ENCODE peak calls at places on chromosomes 1 and 21, in nine cellular contexts. U is tibial artery, S is Peyer's patch, Z is GM23338, I is OCI-LY7, Y is endodermal cell, E is AG09309, H is HFF-Myc, Q is IMR-90. K is an unnamed sample.

GRCh38 chr1:906532-907420 is 16.9 kb upstream of the SAMD11 start:
- DNase-seq in Z (no peak), H (peak; percentile 31), S (peak; percentile 81), I (peak; percentile 30), Q (peak; percentile 64), E (no peak), Y (peak; percentile 65), U (peak; percentile 62), K (no peak)

GRCh38 chr1:28160677-28161328 is 15.7 kb downstream of the PTAFR start:
- DNase-seq in E (peak; percentile 49), I (no peak), Z (no peak), U (peak; percentile 45), Y (no peak), H (no peak), S (no peak), Q (peak; percentile 90), K (peak; percentile 28)

GRCh38 chr1:180268556-180269044 is 38.5 kb downstream of the LHX4 start:
- DNase-seq in S (no peak), I (no peak), E (no peak), U (no peak), Z (peak; percentile 57), Y (peak; percentile 66), Q (no peak), H (no peak), K (no peak)

GRCh38 chr1:48908606-48909005 is 131.9 kb upstream of the BEND5 start:
- DNase-seq in I (no peak), E (no peak), S (no peak), U (no peak), Z (no peak), H (no peak), Y (no peak), Q (no peak), K (no peak)

GRCh38 chr1:9561429-9561828 is 22.2 kb downstream of the SLC25A33 start:
- DNase-seq in S (no peak), E (peak; percentile 83), U (no peak), Q (peak; percentile 92), I (peak; percentile 24), Y (no peak), H (peak; percentile 60), Z (no peak), K (peak; percentile 63)

GRCh38 chr1:201481761-201482493 is 12.9 kb upstream of the PHLDA3 start:
- DNase-seq in S (peak; percentile 93), E (no peak), Q (peak; percentile 73), H (peak; percentile 45), I (peak; percentile 88), Y (peak; percentile 98), U (peak; percentile 78), Z (peak; percentile 95), K (no peak)

GRCh38 chr1:7919880-7920279 is 20.8 kb downstream of the TNFRSF9 start:
- DNase-seq in Q (no peak), Y (no peak), U (no peak), E (no peak), I (no peak), H (no peak), S (no peak), Z (no peak), K (no peak)

GRCh38 chr1:204697893-204698292 is 12.4 kb upstream of the LRRN2 start:
- DNase-seq in S (no peak), I (no peak), Z (no peak), Y (no peak), Q (no peak), E (no peak), H (no peak), U (no peak), K (no peak)

GRCh38 chr1:212671342-212672031 is 28.2 kb downstream of the BATF3 start:
- DNase-seq in H (no peak), Y (peak; percentile 84), Z (peak; percentile 34), U (peak; percentile 61), I (peak; percentile 29), S (peak; percentile 59), E (no peak), Q (peak; percentile 69), K (no peak)

GRCh38 chr1:65067491-65068201 is 80.4 kb upstream of the AK4 start:
- DNase-seq in S (peak; percentile 84), Z (peak; percentile 97), H (peak; percentile 30), U (peak; percentile 88), Q (peak; percentile 56), Y (peak; percentile 92), E (peak; percentile 24), I (peak; percentile 80), K (no peak)

GRCh38 chr1:21651214-21652042 is 17.7 kb downstream of the RAP1GAP start:
- DNase-seq in U (no peak), S (no peak), Z (peak; percentile 83), Q (no peak), H (no peak), E (no peak), I (no peak), Y (peak; percentile 90), K (no peak)

GRCh38 chr1:201766117-201766863 is 62.7 kb upstream of the IPO9 start:
- DNase-seq in U (peak; percentile 71), I (no peak), Q (peak; percentile 91), E (peak; percentile 85), S (no peak), H (peak; percentile 65), Z (no peak), Y (no peak), K (peak; percentile 91)

GRCh38 chr1:41471658-41472057 is 12.8 kb downstream of the EDN2 start:
- DNase-seq in Y (no peak), Q (no peak), U (no peak), E (no peak), Z (no peak), I (no peak), H (no peak), S (no peak), K (no peak)

GRCh38 chr1:113073457-113073950 is 506 bp downstream of the LRIG2 start:
- DNase-seq in U (peak; percentile 59), S (peak; percentile 74), I (no peak), E (peak; percentile 13), Y (peak; percentile 88), Z (peak; percentile 87), Q (peak; percentile 61), H (peak; percentile 3), K (no peak)

GRCh38 chr1:89499320-89499719 is 25.3 kb upstream of the LRRC8B start:
- DNase-seq in H (no peak), Y (no peak), Q (no peak), S (no peak), U (no peak), I (no peak), E (no peak), Z (no peak), K (no peak)

GRCh38 chr1:2248127-2248826 is 20.2 kb downstream of the SKI start:
- DNase-seq in E (no peak), Q (no peak), Z (peak; percentile 98), S (peak; percentile 86), Y (peak; percentile 97), H (no peak), U (peak; percentile 23), I (no peak), K (no peak)

GRCh38 chr1:17664322-17664721 is 90.8 kb upstream of the ACTL8 start:
- DNase-seq in Y (no peak), S (no peak), U (no peak), I (no peak), Q (no peak), Z (no peak), H (no peak), E (no peak), K (no peak)

GRCh38 chr21:33362044-33362555 is 37.3 kb downstream of the IFNAR1 start:
- DNase-seq in Y (peak; percentile 78), H (no peak), U (no peak), S (peak; percentile 82), Q (no peak), I (peak; percentile 72), E (no peak), Z (peak; percentile 92), K (no peak)
- H3K4me3 ChIP-seq in Y (no peak overlapping the region), H (no peak overlapping the region), U (no peak overlapping the region), S (peak overlapping the region; percentile 28), Q (no peak overlapping the region), I (peak overlapping the region; percentile 38), E (no peak overlapping the region), Z (peak overlapping the region; percentile 34), K (no peak overlapping the region)

GRCh38 chr1:157158967-157159366 is 20.8 kb upstream of the ETV3 start:
- DNase-seq in S (no peak), E (no peak), Z (no peak), Y (peak; percentile 55), U (no peak), I (no peak), H (no peak), Q (no peak), K (no peak)
- TF ChIP-seq CTCF in S (no peak), E (no peak), Z (no peak), Y (no peak), U (no peak), I (no peak), H (no peak), Q (no peak), K (no peak)

DNA sequence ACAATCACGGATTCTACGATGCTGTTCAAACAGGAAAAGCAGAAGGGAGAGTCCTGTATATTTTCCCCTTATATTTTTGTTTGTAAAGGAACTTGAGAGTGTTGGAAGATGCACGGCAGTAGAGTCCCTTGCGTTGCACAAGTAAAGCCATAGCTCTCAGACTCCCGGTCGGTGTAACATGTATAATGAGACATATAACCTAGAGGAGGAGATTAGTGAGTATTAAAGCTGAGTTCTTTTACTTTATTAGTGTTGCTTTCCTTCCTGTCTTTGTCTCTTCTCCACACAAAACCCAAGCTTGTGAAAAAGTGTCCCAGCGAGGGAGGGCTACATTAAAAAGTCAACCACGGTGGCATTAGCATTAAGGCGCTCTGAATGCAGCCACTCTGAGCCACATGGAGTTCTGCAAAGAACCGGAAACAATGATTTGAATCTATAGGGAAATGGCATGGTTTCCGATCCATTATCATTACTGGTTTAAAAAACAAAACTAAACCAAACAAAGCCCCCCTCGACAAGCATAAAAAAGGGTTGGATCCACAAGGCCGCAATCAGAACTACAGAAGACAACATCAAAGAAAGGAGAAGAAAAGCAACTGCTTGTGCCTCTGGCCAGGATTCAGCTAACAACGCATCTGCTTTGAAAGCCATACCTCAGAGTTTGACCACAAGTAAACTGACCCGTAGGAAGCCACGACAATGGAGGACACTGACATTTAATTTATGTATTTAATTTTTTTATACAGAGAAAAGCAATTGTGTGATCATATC is 356.9 kb downstream of the LMO4 start:
- DNase-seq in U (no peak), S (no peak), Q (peak; percentile 40), H (no peak), Y (no peak), I (no peak), Z (peak; percentile 45), E (no peak), K (no peak)
- H3K4me3 ChIP-seq in U (no peak overlapping the region), S (no peak overlapping the region), Q (no peak overlapping the region), H (no peak overlapping the region), Y (no peak overlapping the region), I (no peak overlapping the region), Z (peak overlapping the region; percentile 42), E (no peak overlapping the region), K (no peak overlapping the region)

DNA sequence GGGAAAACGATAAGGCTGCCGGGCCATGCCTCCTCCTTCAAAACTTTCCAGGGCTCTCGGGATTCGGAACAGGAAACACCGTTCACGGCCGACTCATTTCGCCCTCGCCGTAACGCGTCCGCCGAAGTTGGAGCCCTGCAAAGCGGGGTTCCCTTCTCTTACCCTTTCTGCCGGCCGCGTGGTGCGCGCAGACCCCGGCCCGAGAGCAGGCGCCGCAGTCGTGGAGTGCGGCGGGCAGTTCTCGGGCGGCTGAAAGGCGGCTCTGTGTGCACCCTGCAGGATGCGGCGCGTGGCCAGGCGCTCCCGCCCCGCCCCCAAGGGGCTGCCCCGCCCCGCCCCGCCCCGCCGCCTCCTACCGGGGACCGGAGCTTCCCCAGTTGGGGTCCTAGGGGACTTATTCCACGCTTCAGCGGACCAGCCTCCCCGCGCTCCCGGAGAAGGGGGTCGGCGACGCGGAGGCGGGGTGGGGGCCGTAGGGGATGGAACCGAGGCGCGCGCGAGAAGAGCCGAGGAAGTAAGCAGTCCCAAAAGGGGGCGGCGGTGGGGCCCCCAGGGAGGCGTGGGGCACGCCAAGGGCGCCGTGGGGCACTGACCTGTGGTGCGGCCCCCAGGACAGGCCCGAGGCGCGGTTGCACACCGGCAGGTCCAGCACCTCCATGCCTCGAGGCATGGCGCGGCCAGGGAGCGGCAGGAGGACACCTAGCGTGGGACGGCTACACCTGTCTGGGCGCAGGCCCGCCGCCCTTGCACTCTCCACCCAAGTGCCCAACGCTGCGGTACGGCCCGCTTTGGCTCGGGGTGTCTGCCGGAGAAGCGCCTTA is at the start of gene MCOLN2:
- DNase-seq in Q (peak; percentile 1), S (peak; percentile 70), Z (peak; percentile 79), U (no peak), I (peak; percentile 80), H (no peak), Y (peak; percentile 83), E (no peak), K (no peak)
- TF ChIP-seq CTCF in Q (no peak), S (no peak), Z (no peak), U (no peak), I (no peak), H (no peak), Y (no peak), E (no peak), K (no peak)